ENCODE peak calls at places on chromosome 1, in six cellular contexts. H is epithelial cell of esophagus; X is endothelial cell of umbilical vein; F is putamen; J is naive B cell; Z is activated CD4-positive, CD25-positive, alpha-beta regulatory T cell treated with anti-CD3 and anti-CD28 coated beads, Interleukin-2, amount 50 U/mL, for 16 hours. M is an unnamed sample.

GRCh38 chr1:109595540-109595939 is 23.9 kb downstream of the GNAT2 start:
- DNase-seq in Z (no peak), J (no peak), F (no peak), X (peak; percentile 61), H (peak; percentile 79), M (no peak)

GRCh38 chr1:177010246-177010825 is 154.2 kb downstream of the ASTN1 start:
- DNase-seq in J (no peak), X (no peak), F (no peak), Z (no peak), H (no peak), M (no peak)

GRCh38 chr1:174469687-174470086 is 21.9 kb downstream of the GPR52 start:
- DNase-seq in F (no peak), J (no peak), H (no peak), Z (no peak), X (no peak), M (no peak)

GRCh38 chr1:86703696-86704455 is 500 bp upstream of the SH3GLB1 start:
- DNase-seq in F (peak; percentile 67), Z (peak; percentile 19), H (peak; percentile 22), X (peak; percentile 69), J (no peak), M (peak; percentile 72)

GRCh38 chr1:37958690-37959089 is 11.8 kb upstream of the INPP5B start:
- DNase-seq in Z (no peak), F (no peak), X (no peak), J (no peak), H (peak; percentile 38), M (no peak)

GRCh38 chr1:221740941-221741363 is 937 bp downstream of the DUSP10 start:
- DNase-seq in J (peak; percentile 14), H (peak; percentile 30), X (no peak), Z (no peak), F (no peak), M (peak; percentile 46)

GRCh38 chr1:24932284-24932683 is 2.2 kb upstream of the RUNX3 start:
- DNase-seq in X (no peak), Z (no peak), H (peak; percentile 31), J (peak; percentile 72), F (no peak), M (no peak)

GRCh38 chr1:12485231-12486172 is 132.5 kb downstream of the DHRS3 start:
- DNase-seq in X (no peak), J (no peak), F (no peak), H (no peak), Z (no peak), M (no peak)

GRCh38 chr1:1345384-1345783 is 3.8 kb downstream of the DVL1 start:
- DNase-seq in H (no peak), J (no peak), X (no peak), Z (no peak), F (no peak), M (no peak)

GRCh38 chr1:61160526-61160925 is 78.2 kb downstream of the NFIA start:
- DNase-seq in H (peak; percentile 84), X (no peak), Z (no peak), F (no peak), J (no peak), M (no peak)